ENCODE peak calls at places on chromosomes 2 and 18, in eight cellular contexts. H, Z, A, R, Y, N, S and P are unnamed samples.

GRCh38 chr18:45359275-45360009 is 255.8 kb upstream of the SLC14A2 start:
- DNase-seq in H (no peak), Z (no peak), A (no peak), R (no peak), Y (no peak), N (no peak), S (no peak), P (no peak)

GRCh38 chr18:70422061-70422965 is 133.5 kb downstream of the SOCS6 start:
- DNase-seq in H (peak), Z (no peak), A (no peak), R (peak), Y (peak), N (peak), S (peak), P (no peak)

GRCh38 chr2:22616031-22616430 is 768.9 kb upstream of the KLHL29 start:
- DNase-seq in H (no peak), Z (no peak), A (no peak), R (no peak), Y (no peak), N (no peak), S (no peak), P (no peak)

GRCh38 chr2:80560298-80560697 is 255.7 kb upstream of the LRRTM1 start:
- DNase-seq in H (no peak), Z (no peak), A (no peak), R (peak), Y (peak), N (no peak), S (no peak), P (no peak)

GRCh38 chr2:15811367-15811766 is 129.0 kb upstream of the MYCN start:
- DNase-seq in H (no peak), Z (no peak), A (no peak), R (no peak), Y (no peak), N (no peak), S (no peak), P (no peak)

GRCh38 chr2:33784488-33784887 is 185.4 kb upstream of the FAM98A start:
- DNase-seq in H (no peak), Z (no peak), A (no peak), R (no peak), Y (no peak), N (no peak), S (no peak), P (no peak)

GRCh38 chr18:48006415-48007175 is 76.1 kb upstream of the SMAD2 start:
- DNase-seq in H (no peak), Z (no peak), A (no peak), R (no peak), Y (no peak), N (no peak), S (no peak), P (no peak)

GRCh38 chr18:1505856-1506255 is 601.2 kb downstream of the ADCYAP1 start:
- DNase-seq in H (no peak), Z (no peak), A (no peak), R (no peak), Y (no peak), N (no peak), S (no peak), P (no peak)

GRCh38 chr2:71700880-71701397 is 247.6 kb downstream of the DYSF start:
- DNase-seq in H (peak), Z (no peak), A (no peak), R (no peak), Y (no peak), N (no peak), S (no peak), P (no peak)

GRCh38 chr2:134727385-134727784 is 8.6 kb upstream of the TMEM163 start:
- DNase-seq in H (no peak), Z (no peak), A (no peak), R (peak), Y (peak), N (no peak), S (no peak), P (no peak)

GRCh38 chr2:25164526-25164925 is 3.9 kb downstream of the POMC start:
- DNase-seq in H (no peak), Z (no peak), A (no peak), R (no peak), Y (no peak), N (no peak), S (no peak), P (no peak)

GRCh38 chr18:48683661-48684060 is 144.8 kb downstream of the CTIF start:
- DNase-seq in H (no peak), Z (no peak), A (no peak), R (no peak), Y (no peak), N (no peak), S (no peak), P (no peak)

GRCh38 chr2:158651358-158652057 is 143.6 kb upstream of the DAPL1 start:
- DNase-seq in H (no peak), Z (no peak), A (no peak), R (no peak), Y (no peak), N (no peak), S (no peak), P (no peak)

GRCh38 chr2:188909036-188909435 is 65.1 kb upstream of the COL3A1 start:
- DNase-seq in H (no peak), Z (no peak), A (no peak), R (peak), Y (peak), N (no peak), S (no peak), P (no peak)

GRCh38 chr2:79717364-79718007 is 204.6 kb downstream of the CTNNA2 start:
- DNase-seq in H (no peak), Z (no peak), A (no peak), R (peak), Y (peak), N (peak), S (no peak), P (no peak)

GRCh38 chr18:46071894-46072867 is at the start of gene PSTPIP2:
- DNase-seq in H (no peak), Z (peak), A (peak), R (peak), Y (peak), N (peak), S (peak), P (peak)

GRCh38 chr2:71976685-71977084 is 171.0 kb downstream of the CYP26B1 start:
- DNase-seq in H (no peak), Z (no peak), A (no peak), R (no peak), Y (no peak), N (no peak), S (no peak), P (no peak)

GRCh38 chr2:68746408-68746807 is 11.8 kb downstream of the ARHGAP25 start:
- DNase-seq in H (no peak), Z (peak), A (no peak), R (no peak), Y (no peak), N (no peak), S (no peak), P (no peak)

GRCh38 chr2:158487419-158487818 is 30.7 kb downstream of the PKP4 start:
- DNase-seq in H (no peak), Z (no peak), A (no peak), R (peak), Y (peak), N (no peak), S (no peak), P (no peak)

GRCh38 chr2:24861500-24861899 is 58.5 kb downstream of the ADCY3 start:
- DNase-seq in H (no peak), Z (no peak), A (no peak), R (no peak), Y (no peak), N (no peak), S (no peak), P (no peak)

GRCh38 chr2:241191101-241191500 is 2.6 kb downstream of the ANO7 start:
- DNase-seq in H (no peak), Z (no peak), A (no peak), R (no peak), Y (no peak), N (no peak), S (no peak), P (no peak)

GRCh38 chr2:150676747-150677382 is 189.4 kb upstream of the RND3 start:
- DNase-seq in H (no peak), Z (no peak), A (no peak), R (no peak), Y (no peak), N (no peak), S (peak), P (no peak)

GRCh38 chr2:127567351-127567854 is 31.9 kb downstream of the MYO7B start:
- DNase-seq in H (no peak), Z (peak), A (no peak), R (no peak), Y (no peak), N (no peak), S (no peak), P (no peak)

GRCh38 chr2:173773076-173773475 is 192.1 kb downstream of the SP3 start:
- DNase-seq in H (no peak), Z (no peak), A (no peak), R (no peak), Y (no peak), N (no peak), S (no peak), P (no peak)